ENCODE peak calls at places on chromosomes 4 and X, in seven cellular contexts. D is neural progenitor cell, Z is PC-3, M is HCT116, J is hepatocyte, F is GM23338, P is MM.1S. O is an unnamed sample.

GRCh38 chrX:130028196-130028595 is 45.8 kb downstream of the BCORL1 start:
- DNase-seq in Z (peak; percentile 54), J (peak; percentile 35), D (peak; percentile 22), P (peak; percentile 45), F (peak; percentile 36), M (peak; percentile 3), O (peak; percentile 50)

GRCh38 chr4:183181081-183181480 is 82.0 kb downstream of the WWC2 start:
- DNase-seq in P (no peak), F (no peak), J (no peak), Z (no peak), M (no peak), D (no peak), O (no peak)

GRCh38 chrX:1029494-1029893 is 183.0 kb downstream of the CRLF2 start:
- DNase-seq in Z (no peak), F (no peak), D (no peak), M (no peak), J (no peak), P (no peak), O (no peak)

GRCh38 chrX:154397888-154398667 is at the start of gene RPL10:
- DNase-seq in M (peak; percentile 93), P (peak; percentile 96), F (peak; percentile 89), D (peak; percentile 96), Z (peak; percentile 98), J (peak; percentile 95), O (peak; percentile 95)

GRCh38 chr4:115711575-115711974 is 598.2 kb upstream of the NDST4 start:
- DNase-seq in J (peak; percentile 13), M (no peak), P (peak; percentile 10), D (peak; percentile 41), Z (peak; percentile 4), F (peak; percentile 24), O (no peak)

GRCh38 chrX:137071596-137071995 is 37.8 kb upstream of the GPR101 start:
- DNase-seq in M (no peak), Z (no peak), F (no peak), J (no peak), P (no peak), D (no peak), O (no peak)

GRCh38 chrX:48154796-48155195 is 24.4 kb downstream of the SPACA5B start:
- DNase-seq in D (no peak), J (no peak), M (no peak), P (no peak), F (no peak), Z (no peak), O (no peak)

GRCh38 chr4:83282049-83282535 is 2.5 kb downstream of the COQ2 start:
- DNase-seq in M (peak; percentile 58), Z (peak; percentile 74), F (peak; percentile 64), D (peak; percentile 41), J (peak; percentile 62), P (peak; percentile 78), O (peak; percentile 63)

GRCh38 chrX:5957506-5957905 is 271.2 kb downstream of the NLGN4X start:
- DNase-seq in F (no peak), J (no peak), M (no peak), Z (no peak), D (no peak), P (no peak), O (no peak)

GRCh38 chr4:73053076-73053475 is 16.4 kb downstream of the COX18 start:
- DNase-seq in P (no peak), M (no peak), J (no peak), Z (no peak), F (no peak), D (no peak), O (no peak)

GRCh38 chr4:37803348-37803973 is 23.0 kb upstream of the PGM2 start:
- DNase-seq in J (peak; percentile 61), F (peak; percentile 62), M (no peak), Z (peak; percentile 56), P (peak; percentile 62), D (peak; percentile 27), O (peak; percentile 67)

GRCh38 chr4:121370729-121371325 is 10.0 kb downstream of the QRFPR start:
- DNase-seq in F (peak; percentile 66), P (peak; percentile 33), M (peak; percentile 40), Z (peak; percentile 59), J (peak; percentile 63), D (peak; percentile 16), O (peak; percentile 61)

GRCh38 chrX:144265641-144266040 is 381.8 kb downstream of the UBE2NL start:
- DNase-seq in D (no peak), M (no peak), F (no peak), P (no peak), J (no peak), Z (no peak), O (no peak)

GRCh38 chr4:42048394-42048793 is 58.1 kb downstream of the SLC30A9 start:
- DNase-seq in P (no peak), M (no peak), Z (peak; percentile 79), F (no peak), D (no peak), J (no peak), O (peak; percentile 74)

GRCh38 chr4:76987153-76987562 is 37.6 kb downstream of the SEPTIN11 start:
- DNase-seq in Z (no peak), D (no peak), J (peak; percentile 46), F (peak; percentile 69), P (no peak), M (no peak), O (peak; percentile 96)

GRCh38 chr4:145324161-145324560 is 143.8 kb upstream of the OTUD4 start:
- DNase-seq in M (no peak), D (no peak), J (no peak), P (no peak), Z (no peak), F (no peak), O (no peak)

DNA sequence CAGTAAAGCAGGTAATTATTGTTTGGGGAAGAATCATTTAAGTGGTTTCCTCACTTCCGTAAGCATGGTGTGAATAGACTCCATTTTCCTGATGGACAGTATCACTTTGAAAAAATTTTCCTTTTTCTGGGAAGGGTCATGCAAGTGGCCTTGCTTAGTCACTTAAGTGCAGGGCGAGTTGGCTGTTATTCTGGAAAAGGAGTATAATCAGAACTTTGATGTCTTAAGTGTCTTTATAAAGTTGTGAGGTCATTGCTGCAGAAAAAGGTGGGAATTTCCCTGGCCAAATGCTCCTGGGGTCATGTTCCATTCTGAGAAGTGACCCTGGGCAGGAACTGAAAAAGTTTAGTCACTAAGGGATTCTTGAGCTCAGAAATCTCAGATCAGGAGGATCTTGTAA is 146.1 kb upstream of the OTUD4 start:
- DNase-seq in D (no peak), J (no peak), M (no peak), Z (no peak), F (no peak), P (no peak), O (peak; percentile 4)
- TF ChIP-seq EZH2 in D (no peak), J (no peak), M (no peak), Z (no peak), F (no peak), P (no peak), O (no peak)

GRCh38 chrX:40151211-40152172 is 53.7 kb upstream of the BCOR start:
- DNase-seq in P (no peak), F (peak; percentile 28), Z (peak; percentile 55), D (peak; percentile 72), M (no peak), J (peak; percentile 78), O (no peak)

GRCh38 chrX:40153335-40154221 is 55.8 kb upstream of the BCOR start:
- DNase-seq in J (peak; percentile 76), M (no peak), D (peak; percentile 70), P (peak; percentile 59), Z (peak; percentile 36), F (peak; percentile 39), O (peak; percentile 49)

GRCh38 chrX:40152706-40153334 is 55.1 kb upstream of the BCOR start:
- DNase-seq in J (peak; percentile 44), F (peak; percentile 33), P (no peak), D (peak; percentile 62), Z (peak; percentile 50), M (no peak), O (peak; percentile 62)

GRCh38 chrX:40150503-40150902 is 52.7 kb upstream of the BCOR start:
- DNase-seq in D (peak; percentile 16), P (no peak), F (peak; percentile 13), Z (peak; percentile 32), M (no peak), J (no peak), O (no peak)

GRCh38 chrX:40152173-40152705 is 54.5 kb upstream of the BCOR start:
- DNase-seq in M (no peak), D (peak; percentile 65), Z (peak; percentile 35), J (no peak), P (no peak), F (peak; percentile 58), O (peak; percentile 67)
- H3K4me3 ChIP-seq in M (peak overlapping the region; percentile 46), D (peak overlapping the region; percentile 54), Z (peak overlapping the region; percentile 84), J (no peak overlapping the region), P (no peak overlapping the region), F (peak overlapping the region; percentile 64), O (peak overlapping the region; percentile 68)

GRCh38 chrX:38862100-38862499 is 60.8 kb downstream of the MID1IP1 start:
- DNase-seq in D (no peak), J (no peak), F (no peak), M (no peak), Z (no peak), P (no peak), O (no peak)

GRCh38 chrX:38861489-38861888 is 60.2 kb downstream of the MID1IP1 start:
- DNase-seq in Z (no peak), P (no peak), F (no peak), D (no peak), J (no peak), M (no peak), O (peak; percentile 17)

GRCh38 chrX:38859602-38860001 is 58.3 kb downstream of the MID1IP1 start:
- DNase-seq in F (no peak), D (no peak), P (no peak), J (peak; percentile 18), M (no peak), Z (no peak), O (peak; percentile 41)

GRCh38 chrX:38857736-38858432 is 56.6 kb downstream of the MID1IP1 start:
- DNase-seq in J (no peak), F (no peak), P (no peak), Z (no peak), M (no peak), D (no peak), O (no peak)

DNA sequence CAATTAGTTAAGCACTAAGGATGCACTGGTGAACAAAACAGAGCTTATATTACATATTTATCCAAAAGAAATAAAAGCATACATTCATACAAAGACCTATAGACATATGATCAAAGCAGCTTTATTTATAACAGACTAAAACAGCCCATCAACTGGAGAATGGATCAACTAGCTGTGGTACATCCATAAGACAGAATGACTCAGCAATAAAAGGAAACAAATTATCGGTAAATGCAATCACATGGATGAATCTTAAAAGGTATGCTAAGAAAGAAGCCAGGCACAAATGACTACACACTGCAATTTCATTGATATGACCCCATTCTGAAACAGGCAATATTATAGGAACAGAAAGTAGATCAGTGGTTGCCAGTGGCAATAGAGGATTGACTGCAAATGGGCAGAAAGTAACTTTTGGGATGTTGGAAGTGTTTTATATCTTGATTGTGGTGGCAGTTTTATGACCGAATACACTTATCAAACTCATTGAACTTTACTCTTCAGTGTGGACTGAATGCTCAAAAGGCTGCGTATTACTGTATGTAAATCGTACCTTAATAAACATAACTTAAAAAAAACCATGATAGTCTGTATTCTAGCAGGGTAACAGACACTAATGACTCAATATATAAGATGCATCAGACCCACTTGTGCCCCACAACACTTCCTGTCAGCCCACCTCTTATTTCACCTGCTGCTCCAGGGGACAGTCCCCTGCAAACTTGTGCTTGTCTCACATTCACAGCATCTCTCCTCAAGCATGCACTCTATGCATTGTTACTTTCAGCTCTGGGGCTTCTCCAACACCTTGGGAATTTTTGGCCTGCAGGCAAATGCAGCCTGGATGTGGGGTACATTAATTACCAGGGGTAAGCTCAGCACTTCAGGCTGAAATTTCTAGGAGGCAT is 59.1 kb downstream of the MID1IP1 start:
- DNase-seq in Z (no peak), P (no peak), F (no peak), M (no peak), J (no peak), D (no peak), O (no peak)
- TF ChIP-seq EZH2phosphoT487 in Z (no peak), P (no peak), F (no peak), M (no peak), J (no peak), D (no peak), O (no peak)

GRCh38 chr4:173531085-173531965 is 1.3 kb upstream of the HAND2 start:
- DNase-seq in F (peak; percentile 50), M (no peak), P (no peak), D (peak; percentile 47), Z (no peak), J (peak; percentile 39), O (peak; percentile 79)
- TF ChIP-seq EZH2 in F (peak; percentile 98), M (no peak), P (no peak), D (peak; percentile 100), Z (no peak), J (peak; percentile 75), O (no peak)